ENCODE peak calls at places on chromosomes 13 and 19, in ten cellular contexts. P is mesendoderm; W is psoas muscle; E is upper lobe of right lung; V is fibroblast of lung; S is CD8-positive, alpha-beta memory T cell; U is uterus; C is CD4-positive, alpha-beta memory T cell; N is brain microvascular endothelial cell; D is left lung. L is an unnamed sample.

GRCh38 chr19:33740811-33741396 is 55.8 kb upstream of the KCTD15 start:
- DNase-seq in P (peak), W (no peak), E (peak), V (peak), S (no peak), U (no peak), C (peak), N (peak), D (no peak), L (no peak)

GRCh38 chr13:98349731-98350305 is 172.7 kb upstream of the RNF113B start:
- DNase-seq in P (peak), W (no peak), E (no peak), V (no peak), S (no peak), U (no peak), C (no peak), N (no peak), D (no peak), L (no peak)

GRCh38 chr13:106177146-106177545 is 358.3 kb downstream of the EFNB2 start:
- DNase-seq in P (no peak), W (no peak), E (no peak), V (no peak), S (no peak), U (no peak), C (no peak), N (no peak), D (no peak), L (no peak)

GRCh38 chr13:77184455-77184854 is 142.4 kb downstream of the MYCBP2 start:
- DNase-seq in P (no peak), W (no peak), E (no peak), V (no peak), S (no peak), U (no peak), C (no peak), N (no peak), D (no peak), L (no peak)

GRCh38 chr19:31326329-31327028 is 22.8 kb downstream of the TSHZ3 start:
- DNase-seq in P (no peak), W (no peak), E (no peak), V (peak), S (no peak), U (no peak), C (no peak), N (no peak), D (no peak), L (no peak)

GRCh38 chr19:16025108-16026101 is 50.9 kb upstream of the TPM4 start:
- DNase-seq in P (peak), W (no peak), E (peak), V (peak), S (no peak), U (no peak), C (no peak), N (peak), D (no peak), L (no peak)

GRCh38 chr13:94706854-94707399 is 5.4 kb downstream of the SOX21 start:
- DNase-seq in P (no peak), W (no peak), E (no peak), V (no peak), S (no peak), U (no peak), C (no peak), N (no peak), D (no peak), L (no peak)

GRCh38 chr19:49889038-49889686 is 7.5 kb downstream of the IL4I1 start:
- DNase-seq in P (no peak), W (no peak), E (peak), V (no peak), S (no peak), U (no peak), C (no peak), N (no peak), D (no peak), L (no peak)

GRCh38 chr19:53881482-53882390 is at the start of gene PRKCG:
- DNase-seq in P (peak), W (no peak), E (peak), V (no peak), S (peak), U (no peak), C (peak), N (no peak), D (peak), L (peak)

DNA sequence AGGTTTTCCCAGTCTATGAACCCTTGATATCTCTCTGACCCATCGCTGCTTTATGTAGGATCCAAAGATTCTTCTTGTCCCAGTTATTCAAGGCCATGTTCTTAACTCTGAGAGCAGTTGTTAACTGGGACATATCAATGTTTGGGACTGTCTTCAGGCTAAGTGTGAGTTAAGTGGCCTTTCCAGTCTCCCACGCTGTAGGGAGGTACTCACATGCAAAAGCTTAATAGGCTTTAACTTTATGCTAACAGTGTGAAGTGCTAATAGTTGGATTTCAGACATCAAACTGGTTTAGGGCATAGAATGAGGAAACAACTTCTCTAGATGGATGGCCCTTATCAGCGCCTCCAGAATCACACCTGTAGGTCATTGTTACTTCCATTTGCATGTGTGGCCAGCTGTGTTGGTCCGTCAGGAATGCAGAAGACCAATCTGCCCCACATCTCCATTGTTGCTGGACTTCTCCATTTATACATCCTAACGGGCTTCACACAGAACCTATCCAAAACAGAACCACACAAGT is 104.7 kb upstream of the MBNL2 start:
- DNase-seq in P (peak), W (no peak), E (no peak), V (no peak), S (no peak), U (no peak), C (no peak), N (no peak), D (no peak), L (no peak)
- H3K27ac ChIP-seq in P (no peak), W (no peak), E (peak), V (no peak), S (no peak), U (peak), C (no peak), N (no peak), D (peak), L (no peak)

GRCh38 chr19:4228765-4229178 is 551 bp upstream of the EBI3 start:
- DNase-seq in P (no peak), W (no peak), E (no peak), V (no peak), S (no peak), U (no peak), C (no peak), N (no peak), D (no peak), L (no peak)
- H3K27ac ChIP-seq in P (no peak), W (no peak), E (no peak), V (no peak), S (no peak), U (no peak), C (no peak), N (no peak), D (no peak), L (no peak)

DNA sequence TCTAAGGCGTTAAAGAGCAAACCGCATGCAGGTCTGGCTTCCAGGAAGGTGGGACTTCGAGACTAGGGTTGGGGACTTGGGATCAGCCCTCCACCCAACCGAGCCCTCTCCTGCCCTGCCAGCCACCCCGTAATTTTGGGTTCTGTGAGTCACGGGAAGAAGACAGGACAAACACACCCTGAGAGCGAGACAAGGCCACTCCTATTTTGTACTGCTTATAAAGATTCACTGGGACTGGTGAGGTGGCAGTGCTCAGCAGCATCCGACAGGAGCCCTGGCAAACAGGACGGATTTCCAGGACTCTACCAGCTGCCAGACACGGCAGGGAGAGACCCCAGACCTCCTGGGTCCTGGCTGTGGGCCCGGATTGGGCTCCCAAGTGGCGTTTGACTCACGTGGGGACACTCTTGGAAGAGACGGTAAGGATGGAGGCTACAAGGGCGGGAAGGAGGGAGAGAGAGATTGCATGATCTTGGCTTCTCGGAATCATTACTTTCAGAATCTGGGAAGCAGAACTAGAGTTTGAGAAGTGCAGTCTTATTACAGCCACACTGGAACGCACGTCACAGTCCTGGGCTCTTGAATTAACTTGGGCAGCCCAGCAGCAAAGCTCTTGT is at the start of gene C5AR2:
- DNase-seq in P (no peak), W (peak), E (no peak), V (no peak), S (no peak), U (no peak), C (no peak), N (no peak), D (peak), L (no peak)
- H3K27ac ChIP-seq in P (no peak), W (no peak), E (peak), V (no peak), S (no peak), U (no peak), C (no peak), N (peak), D (peak), L (no peak)

GRCh38 chr13:29684441-29684840 is 89.0 kb upstream of the SLC7A1 start:
- DNase-seq in P (no peak), W (no peak), E (no peak), V (no peak), S (no peak), U (no peak), C (no peak), N (no peak), D (no peak), L (no peak)
- H3K27ac ChIP-seq in P (no peak), W (no peak), E (no peak), V (no peak), S (no peak), U (no peak), C (no peak), N (no peak), D (no peak), L (no peak)

GRCh38 chr19:1882089-1882785 is 3.1 kb downstream of the ABHD17A start:
- DNase-seq in P (no peak), W (no peak), E (no peak), V (no peak), S (peak), U (no peak), C (peak), N (no peak), D (no peak), L (peak)
- H3K27ac ChIP-seq in P (no peak), W (peak), E (peak), V (no peak), S (peak), U (peak), C (peak), N (no peak), D (peak), L (peak)

DNA sequence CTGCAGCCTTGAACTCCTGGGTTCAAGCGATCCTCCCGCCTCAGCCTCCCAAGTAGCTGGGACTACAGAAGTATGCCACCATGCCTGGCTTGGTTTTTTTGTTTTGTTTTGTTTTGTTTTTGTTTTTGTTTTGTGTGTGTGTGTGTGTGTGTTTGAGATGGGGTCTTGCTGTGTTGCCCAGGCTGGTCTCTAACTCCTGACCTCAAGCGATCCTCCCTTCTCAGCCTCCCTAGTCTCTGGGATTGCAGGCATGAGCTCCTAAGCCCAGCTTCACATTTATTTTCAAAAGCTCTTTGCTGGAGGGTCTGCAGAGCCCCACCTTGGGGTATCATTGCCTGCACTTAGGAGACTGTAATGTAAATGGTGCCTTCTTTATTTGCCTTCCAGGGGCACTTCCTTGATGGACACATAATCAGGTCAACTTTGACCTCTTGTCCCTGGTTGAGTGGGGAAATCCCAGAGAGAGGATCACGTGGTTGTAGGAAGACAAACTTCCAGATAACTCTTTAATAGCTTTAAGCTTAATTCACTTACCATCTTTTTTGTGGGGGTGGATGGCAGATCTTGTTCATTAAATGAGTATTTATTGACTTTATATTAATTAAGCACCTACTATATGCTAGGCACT is 72.9 kb upstream of the NPAS1 start:
- DNase-seq in P (no peak), W (no peak), E (no peak), V (no peak), S (no peak), U (no peak), C (no peak), N (no peak), D (no peak), L (no peak)
- H3K27ac ChIP-seq in P (no peak), W (peak), E (no peak), V (no peak), S (no peak), U (peak), C (no peak), N (no peak), D (no peak), L (no peak)